ENCODE peak calls at places on chromosomes 4 and X, in seven cellular contexts. R is dorsolateral prefrontal cortex, T is GDM1, A is NCI-H1694, C is H54, K is brain microvascular endothelial cell, Y is choroid plexus epithelial cell. Q is an unnamed sample.

GRCh38 chr4:1492636-1493539 is 86.6 kb upstream of the NKX1-1 start:
- DNase-seq in R (no peak), T (no peak), A (no peak), C (no peak), K (no peak), Y (no peak), Q (no peak)

GRCh38 chr4:163654621-163655020 is 160.1 kb downstream of the TMA16 start:
- DNase-seq in R (no peak), T (no peak), A (no peak), C (no peak), K (no peak), Y (no peak), Q (no peak)

GRCh38 chr4:179285696-179286095 is 1843.5 kb upstream of the AGA start:
- DNase-seq in R (no peak), T (no peak), A (no peak), C (no peak), K (no peak), Y (no peak), Q (no peak)

GRCh38 chr4:151565583-151565982 is 156.6 kb downstream of the FHIP1A start:
- DNase-seq in R (no peak), T (no peak), A (no peak), C (no peak), K (no peak), Y (no peak), Q (no peak)

GRCh38 chr4:8282134-8282641 is 12.6 kb downstream of the HTRA3 start:
- DNase-seq in R (no peak), T (no peak), A (no peak), C (no peak), K (no peak), Y (no peak), Q (no peak)

GRCh38 chr4:52045028-52045427 is 6.1 kb upstream of the SPATA18 start:
- DNase-seq in R (no peak), T (no peak), A (no peak), C (no peak), K (no peak), Y (no peak), Q (no peak)

GRCh38 chr4:56315041-56315440 is 72.2 kb downstream of the AASDH start:
- DNase-seq in R (no peak), T (no peak), A (no peak), C (no peak), K (no peak), Y (no peak), Q (no peak)

GRCh38 chrX:119647552-119648420 is 41.6 kb upstream of the NKRF start:
- DNase-seq in R (no peak), T (no peak), A (no peak), C (no peak), K (no peak), Y (no peak), Q (peak; percentile 81)

GRCh38 chr4:39698424-39699009 is 581 bp downstream of the UBE2K start:
- DNase-seq in R (peak; percentile 40), T (peak; percentile 46), A (no peak), C (no peak), K (no peak), Y (peak; percentile 28), Q (no peak)

GRCh38 chr4:138919094-138919936 is 96.3 kb upstream of the NOCT start:
- DNase-seq in R (peak; percentile 85), T (peak; percentile 28), A (peak; percentile 70), C (peak; percentile 16), K (peak; percentile 80), Y (peak; percentile 89), Q (peak; percentile 39)

GRCh38 chrX:130170752-130171445 is 863 bp upstream of the RAB33A start:
- DNase-seq in R (peak; percentile 93), T (peak; percentile 65), A (peak; percentile 67), C (no peak), K (peak; percentile 20), Y (peak; percentile 34), Q (peak; percentile 58)

GRCh38 chr4:168453146-168453545 is 27.1 kb downstream of the DDX60L start:
- DNase-seq in R (no peak), T (no peak), A (no peak), C (no peak), K (no peak), Y (no peak), Q (no peak)

GRCh38 chr4:149841686-149842085 is 26.0 kb upstream of the IQCM start:
- DNase-seq in R (no peak), T (no peak), A (no peak), C (no peak), K (no peak), Y (no peak), Q (no peak)